ENCODE peak calls at places on chromosomes 2 and 18, in five cellular contexts. One of them, this sample, is unnamed.

GRCh38 chr18:47724186-47724975 is 206.1 kb downstream of the SMAD2 start:
- DNase-seq in cerebellar cortex: no peak
- DNase-seq in T-helper 2 cell: no peak
- DNase-seq in RWPE1: no peak
- DNase-seq in activated T-helper 1 cell treated with Interleukin-2 at 50 U/mL for 16 hours: no peak
- DNase-seq in this sample: no peak

GRCh38 chr2:48357351-48357750 is 172.6 kb upstream of the STON1 start:
- DNase-seq in cerebellar cortex: no peak
- DNase-seq in T-helper 2 cell: no peak
- DNase-seq in RWPE1: no peak
- DNase-seq in activated T-helper 1 cell treated with Interleukin-2 at 50 U/mL for 16 hours: no peak
- DNase-seq in this sample: no peak

GRCh38 chr2:159612255-159612901 is 4.0 kb downstream of the BAZ2B start:
- DNase-seq in cerebellar cortex: peak
- DNase-seq in T-helper 2 cell: no peak
- DNase-seq in RWPE1: no peak
- DNase-seq in activated T-helper 1 cell treated with Interleukin-2 at 50 U/mL for 16 hours: no peak
- DNase-seq in this sample: no peak

GRCh38 chr2:17976871-17977746 is 98.6 kb downstream of the KCNS3 start:
- DNase-seq in cerebellar cortex: no peak
- DNase-seq in T-helper 2 cell: no peak
- DNase-seq in RWPE1: peak
- DNase-seq in activated T-helper 1 cell treated with Interleukin-2 at 50 U/mL for 16 hours: no peak
- DNase-seq in this sample: no peak

GRCh38 chr2:82344670-82345069 is 2040.1 kb upstream of the LRRTM1 start:
- DNase-seq in cerebellar cortex: no peak
- DNase-seq in T-helper 2 cell: no peak
- DNase-seq in RWPE1: peak
- DNase-seq in activated T-helper 1 cell treated with Interleukin-2 at 50 U/mL for 16 hours: no peak
- DNase-seq in this sample: no peak

GRCh38 chr2:173982918-173983317 is 17.7 kb upstream of the SP3 start:
- DNase-seq in cerebellar cortex: peak
- DNase-seq in T-helper 2 cell: no peak
- DNase-seq in RWPE1: peak
- DNase-seq in activated T-helper 1 cell treated with Interleukin-2 at 50 U/mL for 16 hours: no peak
- DNase-seq in this sample: no peak

GRCh38 chr18:48932462-48932818 is 18.3 kb downstream of the SMAD7 start:
- DNase-seq in cerebellar cortex: no peak
- DNase-seq in T-helper 2 cell: no peak
- DNase-seq in RWPE1: no peak
- DNase-seq in activated T-helper 1 cell treated with Interleukin-2 at 50 U/mL for 16 hours: no peak
- DNase-seq in this sample: no peak

GRCh38 chr2:212912445-212913103 is 238.8 kb downstream of the IKZF2 start:
- DNase-seq in cerebellar cortex: no peak
- DNase-seq in T-helper 2 cell: no peak
- DNase-seq in RWPE1: peak
- DNase-seq in activated T-helper 1 cell treated with Interleukin-2 at 50 U/mL for 16 hours: no peak
- DNase-seq in this sample: no peak

GRCh38 chr2:100535850-100536249 is 26.9 kb upstream of the PDCL3 start:
- DNase-seq in cerebellar cortex: no peak
- DNase-seq in T-helper 2 cell: no peak
- DNase-seq in RWPE1: no peak
- DNase-seq in activated T-helper 1 cell treated with Interleukin-2 at 50 U/mL for 16 hours: no peak
- DNase-seq in this sample: no peak